ENCODE peak calls at places on chromosomes 16 and 17, in nine cellular contexts. One of them, this sample, is unnamed.

GRCh38 chr17:56690441-56691291 is 97.2 kb downstream of the NOG start:
- DNase-seq in gastrocnemius medialis: no peak
- DNase-seq in mesenchymal stem cell: no peak
- DNase-seq in stomach: no peak
- DNase-seq in CD8-positive, alpha-beta memory T cell: no peak
- DNase-seq in PC-3: no peak
- DNase-seq in IMR-90: no peak
- DNase-seq in GM23248: peak; percentile 51
- DNase-seq in H1: no peak
- DNase-seq in this sample: no peak

GRCh38 chr17:17408236-17408794 is 68.5 kb upstream of the MED9 start:
- DNase-seq in H1: no peak
- DNase-seq in mesenchymal stem cell: no peak
- DNase-seq in stomach: no peak
- DNase-seq in CD8-positive, alpha-beta memory T cell: no peak
- DNase-seq in PC-3: peak; percentile 41
- DNase-seq in gastrocnemius medialis: no peak
- DNase-seq in IMR-90: peak; percentile 61
- DNase-seq in GM23248: peak; percentile 63
- DNase-seq in this sample: peak; percentile 48

GRCh38 chr17:78993241-78993956 is 13.7 kb upstream of the LGALS3BP start:
- DNase-seq in IMR-90: peak; percentile 41
- DNase-seq in gastrocnemius medialis: peak; percentile 20
- DNase-seq in mesenchymal stem cell: peak; percentile 54
- DNase-seq in stomach: peak; percentile 72
- DNase-seq in CD8-positive, alpha-beta memory T cell: no peak
- DNase-seq in PC-3: peak; percentile 68
- DNase-seq in GM23248: peak; percentile 60
- DNase-seq in H1: peak; percentile 92
- DNase-seq in this sample: peak; percentile 49

GRCh38 chr16:24800586-24800985 is 45.2 kb upstream of the SLC5A11 start:
- DNase-seq in H1: no peak
- DNase-seq in stomach: no peak
- DNase-seq in GM23248: peak; percentile 62
- DNase-seq in gastrocnemius medialis: no peak
- DNase-seq in PC-3: peak; percentile 13
- DNase-seq in IMR-90: peak; percentile 65
- DNase-seq in CD8-positive, alpha-beta memory T cell: no peak
- DNase-seq in mesenchymal stem cell: peak; percentile 68
- DNase-seq in this sample: no peak

GRCh38 chr17:15343749-15344148 is 2.4 kb upstream of the TEKT3 start:
- DNase-seq in IMR-90: peak; percentile 75
- DNase-seq in CD8-positive, alpha-beta memory T cell: no peak
- DNase-seq in gastrocnemius medialis: no peak
- DNase-seq in mesenchymal stem cell: peak; percentile 56
- DNase-seq in GM23248: peak; percentile 86
- DNase-seq in PC-3: peak; percentile 42
- DNase-seq in stomach: no peak
- DNase-seq in H1: no peak
- DNase-seq in this sample: no peak

GRCh38 chr17:67707442-67707841 is 10.3 kb upstream of the NOL11 start:
- DNase-seq in stomach: no peak
- DNase-seq in IMR-90: no peak
- DNase-seq in GM23248: no peak
- DNase-seq in CD8-positive, alpha-beta memory T cell: no peak
- DNase-seq in PC-3: no peak
- DNase-seq in mesenchymal stem cell: no peak
- DNase-seq in H1: no peak
- DNase-seq in gastrocnemius medialis: no peak
- DNase-seq in this sample: no peak

GRCh38 chr17:66915204-66915611 is 49.3 kb upstream of the CACNG4 start:
- DNase-seq in GM23248: peak; percentile 42
- DNase-seq in stomach: peak; percentile 52
- DNase-seq in mesenchymal stem cell: no peak
- DNase-seq in H1: no peak
- DNase-seq in gastrocnemius medialis: no peak
- DNase-seq in CD8-positive, alpha-beta memory T cell: no peak
- DNase-seq in IMR-90: no peak
- DNase-seq in PC-3: peak; percentile 86
- DNase-seq in this sample: peak; percentile 44

GRCh38 chr16:84537431-84538151 is 33.1 kb upstream of the MEAK7 start:
- DNase-seq in PC-3: no peak
- DNase-seq in CD8-positive, alpha-beta memory T cell: no peak
- DNase-seq in mesenchymal stem cell: peak; percentile 38
- DNase-seq in H1: no peak
- DNase-seq in gastrocnemius medialis: no peak
- DNase-seq in stomach: no peak
- DNase-seq in GM23248: no peak
- DNase-seq in IMR-90: no peak
- DNase-seq in this sample: no peak

GRCh38 chr17:74493381-74493833 is 27.0 kb downstream of the CD300A start:
- DNase-seq in PC-3: peak; percentile 88
- DNase-seq in IMR-90: peak; percentile 45
- DNase-seq in CD8-positive, alpha-beta memory T cell: peak; percentile 59
- DNase-seq in H1: peak; percentile 89
- DNase-seq in GM23248: peak; percentile 82
- DNase-seq in stomach: peak; percentile 78
- DNase-seq in gastrocnemius medialis: peak; percentile 62
- DNase-seq in mesenchymal stem cell: peak; percentile 50
- DNase-seq in this sample: peak; percentile 67

GRCh38 chr17:52306314-52306713 is 147.8 kb upstream of the CA10 start:
- DNase-seq in mesenchymal stem cell: no peak
- DNase-seq in H1: no peak
- DNase-seq in stomach: no peak
- DNase-seq in IMR-90: no peak
- DNase-seq in GM23248: no peak
- DNase-seq in CD8-positive, alpha-beta memory T cell: no peak
- DNase-seq in PC-3: no peak
- DNase-seq in gastrocnemius medialis: no peak
- DNase-seq in this sample: no peak

GRCh38 chr17:7562208-7562605 is 488 bp downstream of the SENP3 start:
- DNase-seq in GM23248: peak; percentile 56
- DNase-seq in PC-3: no peak
- DNase-seq in H1: no peak
- DNase-seq in gastrocnemius medialis: no peak
- DNase-seq in IMR-90: no peak
- DNase-seq in mesenchymal stem cell: no peak
- DNase-seq in stomach: no peak
- DNase-seq in CD8-positive, alpha-beta memory T cell: no peak
- DNase-seq in this sample: no peak

GRCh38 chr17:66523378-66524174 is 221.2 kb downstream of the PRKCA start:
- DNase-seq in H1: no peak
- DNase-seq in PC-3: no peak
- DNase-seq in CD8-positive, alpha-beta memory T cell: no peak
- DNase-seq in stomach: no peak
- DNase-seq in GM23248: peak; percentile 77
- DNase-seq in mesenchymal stem cell: peak; percentile 88
- DNase-seq in gastrocnemius medialis: no peak
- DNase-seq in IMR-90: peak; percentile 91
- DNase-seq in this sample: peak; percentile 64

GRCh38 chr17:74437702-74438101 is 5.8 kb downstream of the GPRC5C start:
- DNase-seq in PC-3: no peak
- DNase-seq in IMR-90: no peak
- DNase-seq in gastrocnemius medialis: no peak
- DNase-seq in mesenchymal stem cell: no peak
- DNase-seq in CD8-positive, alpha-beta memory T cell: no peak
- DNase-seq in H1: no peak
- DNase-seq in GM23248: no peak
- DNase-seq in stomach: no peak
- DNase-seq in this sample: no peak

GRCh38 chr16:72372082-72372615 is 200.2 kb upstream of the PMFBP1 start:
- DNase-seq in stomach: no peak
- DNase-seq in H1: no peak
- DNase-seq in mesenchymal stem cell: no peak
- DNase-seq in CD8-positive, alpha-beta memory T cell: no peak
- DNase-seq in gastrocnemius medialis: no peak
- DNase-seq in IMR-90: no peak
- DNase-seq in GM23248: no peak
- DNase-seq in PC-3: no peak
- DNase-seq in this sample: no peak

GRCh38 chr16:4306439-4307214 is 9.2 kb upstream of the GLIS2 start:
- DNase-seq in stomach: no peak
- DNase-seq in GM23248: no peak
- DNase-seq in H1: no peak
- DNase-seq in mesenchymal stem cell: no peak
- DNase-seq in IMR-90: no peak
- DNase-seq in gastrocnemius medialis: no peak
- DNase-seq in PC-3: no peak
- DNase-seq in CD8-positive, alpha-beta memory T cell: peak; percentile 50
- DNase-seq in this sample: no peak

GRCh38 chr16:11624645-11625607 is 38.2 kb upstream of the LITAF start:
- DNase-seq in H1: no peak
- DNase-seq in PC-3: no peak
- DNase-seq in stomach: no peak
- DNase-seq in IMR-90: no peak
- DNase-seq in GM23248: peak; percentile 58
- DNase-seq in CD8-positive, alpha-beta memory T cell: no peak
- DNase-seq in mesenchymal stem cell: no peak
- DNase-seq in gastrocnemius medialis: no peak
- DNase-seq in this sample: no peak

DNA sequence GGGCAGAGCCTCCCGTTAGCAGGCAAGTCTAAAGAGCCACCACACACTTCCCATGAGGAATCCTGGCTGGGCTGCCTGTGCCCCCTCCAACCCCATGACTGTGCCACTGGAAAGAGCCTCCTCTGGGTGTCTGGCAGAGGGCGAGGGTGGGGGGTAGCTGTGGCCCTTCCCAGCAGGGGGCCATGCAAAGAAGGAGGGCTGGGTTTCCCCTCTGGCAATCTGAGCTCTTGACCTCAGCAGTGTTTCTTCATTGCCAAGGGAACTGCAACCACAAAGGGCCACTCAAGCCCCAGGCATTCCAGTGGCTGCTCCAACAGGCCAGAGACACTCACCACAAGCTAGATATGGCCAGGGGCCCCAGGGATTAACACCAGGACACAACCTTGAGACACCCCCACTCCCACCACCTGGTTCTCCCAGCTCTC is 1.7 kb upstream of the RRAD start:
- DNase-seq in CD8-positive, alpha-beta memory T cell: no peak
- DNase-seq in H1: no peak
- DNase-seq in IMR-90: peak; percentile 88
- DNase-seq in PC-3: peak; percentile 39
- DNase-seq in GM23248: peak; percentile 94
- DNase-seq in gastrocnemius medialis: peak; percentile 85
- DNase-seq in stomach: no peak
- DNase-seq in mesenchymal stem cell: peak; percentile 97
- DNase-seq in this sample: no peak
- H3K4me1 ChIP-seq in CD8-positive, alpha-beta memory T cell: peaks cover 1% of the 10 kb centered on the region
- H3K4me1 ChIP-seq in H1: peaks cover 8% of the 10 kb centered on the region
- H3K4me1 ChIP-seq in IMR-90: peaks cover 27% of the 10 kb centered on the region
- H3K4me1 ChIP-seq in PC-3: peaks cover 11% of the 10 kb centered on the region
- H3K4me1 ChIP-seq in GM23248: peaks cover 26% of the 10 kb centered on the region
- H3K4me1 ChIP-seq in gastrocnemius medialis: peaks cover 53% of the 10 kb centered on the region
- H3K4me1 ChIP-seq in stomach: peaks cover 16% of the 10 kb centered on the region
- H3K4me1 ChIP-seq in mesenchymal stem cell: peaks cover 50% of the 10 kb centered on the region
- H3K4me1 ChIP-seq in this sample: peaks cover 3% of the 10 kb centered on the region

GRCh38 chr17:81927653-81928496 is at the start of gene MAFG:
- DNase-seq in IMR-90: peak; percentile 90
- DNase-seq in H1: peak; percentile 95
- DNase-seq in mesenchymal stem cell: peak; percentile 95
- DNase-seq in PC-3: peak; percentile 94
- DNase-seq in CD8-positive, alpha-beta memory T cell: peak; percentile 89
- DNase-seq in gastrocnemius medialis: peak; percentile 86
- DNase-seq in stomach: peak; percentile 94
- DNase-seq in GM23248: peak; percentile 99
- DNase-seq in this sample: peak; percentile 93
- H3K27ac ChIP-seq in IMR-90: peak within 1 kb of the TSS; percentile 79
- H3K27ac ChIP-seq in H1: peak within 1 kb of the TSS; percentile 72
- H3K27ac ChIP-seq in mesenchymal stem cell: peak within 1 kb of the TSS; percentile 91
- H3K27ac ChIP-seq in PC-3: peak within 1 kb of the TSS; percentile 80
- H3K27ac ChIP-seq in CD8-positive, alpha-beta memory T cell: peak within 1 kb of the TSS; percentile 69
- H3K27ac ChIP-seq in gastrocnemius medialis: peak within 1 kb of the TSS; percentile 90
- H3K27ac ChIP-seq in stomach: peak within 1 kb of the TSS; percentile 98
- H3K27ac ChIP-seq in GM23248: peak within 1 kb of the TSS; percentile 93
- H3K27ac ChIP-seq in this sample: peak within 1 kb of the TSS; percentile 89

GRCh38 chr17:42273474-42274272 is 2.5 kb downstream of the STAT5B start:
- DNase-seq in IMR-90: no peak
- DNase-seq in GM23248: no peak
- DNase-seq in H1: no peak
- DNase-seq in mesenchymal stem cell: no peak
- DNase-seq in CD8-positive, alpha-beta memory T cell: no peak
- DNase-seq in PC-3: no peak
- DNase-seq in gastrocnemius medialis: no peak
- DNase-seq in stomach: no peak
- DNase-seq in this sample: no peak
- H3K4me1 ChIP-seq in IMR-90: peaks cover 10% of the 10 kb centered on the region
- H3K4me1 ChIP-seq in GM23248: peaks cover 16% of the 10 kb centered on the region
- H3K4me1 ChIP-seq in H1: peaks cover 14% of the 10 kb centered on the region
- H3K4me1 ChIP-seq in mesenchymal stem cell: peaks cover 10% of the 10 kb centered on the region
- H3K4me1 ChIP-seq in CD8-positive, alpha-beta memory T cell: peaks cover 66% of the 10 kb centered on the region
- H3K4me1 ChIP-seq in PC-3: no peaks in the 10 kb centered on the region
- H3K4me1 ChIP-seq in gastrocnemius medialis: peaks cover 46% of the 10 kb centered on the region
- H3K4me1 ChIP-seq in stomach: peaks cover 18% of the 10 kb centered on the region
- H3K4me1 ChIP-seq in this sample: peaks cover 6% of the 10 kb centered on the region

DNA sequence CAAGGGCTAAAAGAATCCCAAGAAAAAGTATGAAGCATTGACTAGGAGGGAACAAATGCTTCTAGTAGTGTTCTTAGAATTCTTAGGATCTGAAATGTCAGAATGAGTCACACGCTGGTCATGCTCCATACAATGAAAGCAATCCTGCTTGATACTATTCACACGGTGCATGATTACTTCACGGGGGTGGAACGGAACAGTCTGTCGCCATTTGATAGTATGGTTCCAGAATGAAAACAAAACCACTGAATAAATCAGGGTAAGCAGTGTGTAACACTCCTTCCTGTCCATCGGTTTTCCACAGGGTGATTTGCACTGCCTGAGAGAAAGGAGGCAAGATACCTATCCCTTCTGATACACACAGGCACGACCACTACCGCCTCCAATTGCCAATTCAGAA is 22.9 kb upstream of the YWHAE start:
- DNase-seq in PC-3: peak; percentile 89
- DNase-seq in stomach: no peak
- DNase-seq in gastrocnemius medialis: peak; percentile 87
- DNase-seq in GM23248: peak; percentile 98
- DNase-seq in mesenchymal stem cell: peak; percentile 96
- DNase-seq in IMR-90: peak; percentile 98
- DNase-seq in CD8-positive, alpha-beta memory T cell: no peak
- DNase-seq in H1: no peak
- DNase-seq in this sample: no peak
- H3K27ac ChIP-seq in PC-3: peak overlapping the region; percentile 71
- H3K27ac ChIP-seq in stomach: peak overlapping the region; percentile 37
- H3K27ac ChIP-seq in gastrocnemius medialis: peak overlapping the region; percentile 91
- H3K27ac ChIP-seq in GM23248: peak overlapping the region; percentile 84
- H3K27ac ChIP-seq in mesenchymal stem cell: peak overlapping the region; percentile 84
- H3K27ac ChIP-seq in IMR-90: peak overlapping the region; percentile 29
- H3K27ac ChIP-seq in CD8-positive, alpha-beta memory T cell: no peak overlapping the region
- H3K27ac ChIP-seq in H1: no peak overlapping the region
- H3K27ac ChIP-seq in this sample: no peak overlapping the region

GRCh38 chr17:4596636-4597380 is 12.5 kb downstream of the SMTNL2 start:
- DNase-seq in H1: no peak
- DNase-seq in gastrocnemius medialis: no peak
- DNase-seq in CD8-positive, alpha-beta memory T cell: no peak
- DNase-seq in GM23248: no peak
- DNase-seq in IMR-90: no peak
- DNase-seq in PC-3: no peak
- DNase-seq in stomach: no peak
- DNase-seq in mesenchymal stem cell: no peak
- DNase-seq in this sample: no peak
- H3K4me1 ChIP-seq in H1: peaks cover 29% of the 10 kb centered on the region
- H3K4me1 ChIP-seq in gastrocnemius medialis: peaks cover 76% of the 10 kb centered on the region
- H3K4me1 ChIP-seq in CD8-positive, alpha-beta memory T cell: no peaks in the 10 kb centered on the region
- H3K4me1 ChIP-seq in GM23248: no peaks in the 10 kb centered on the region
- H3K4me1 ChIP-seq in IMR-90: peaks cover 21% of the 10 kb centered on the region
- H3K4me1 ChIP-seq in PC-3: no peaks in the 10 kb centered on the region
- H3K4me1 ChIP-seq in stomach: peaks cover 6% of the 10 kb centered on the region
- H3K4me1 ChIP-seq in mesenchymal stem cell: peaks cover 25% of the 10 kb centered on the region
- H3K4me1 ChIP-seq in this sample: no peaks in the 10 kb centered on the region